ENCODE peak calls at places on chromosomes 2 and 18, in six cellular contexts. E is ureter; G is H7; O is stimulated activated CD4-positive, alpha-beta T cell treated with anti-CD3 and anti-CD28 coated beads, Interleukin-2, amount 100 ng/mL, for 48 hours; Q is colonic mucosa; C is activated effector memory CD4-positive, alpha-beta T cell treated with Interleukin-2 at 50 U/mL for 16 hours. N is an unnamed sample.

GRCh38 chr2:9809064-9809356 is 34.3 kb upstream of the TAF1B start:
- DNase-seq in E (peak), G (no peak), O (no peak), Q (peak), C (no peak), N (peak)

GRCh38 chr2:57343391-57344006 is 703.1 kb upstream of the VRK2 start:
- DNase-seq in E (no peak), G (no peak), O (no peak), Q (no peak), C (no peak), N (no peak)

GRCh38 chr2:20487392-20488135 is 40.7 kb downstream of the RHOB start:
- DNase-seq in E (no peak), G (peak), O (no peak), Q (no peak), C (no peak), N (no peak)

GRCh38 chr2:237697586-237698337 is 70.4 kb downstream of the LRRFIP1 start:
- DNase-seq in E (no peak), G (no peak), O (no peak), Q (no peak), C (no peak), N (no peak)

GRCh38 chr2:201320701-201321100 is 36.4 kb downstream of the FLACC1 start:
- DNase-seq in E (no peak), G (no peak), O (no peak), Q (no peak), C (no peak), N (no peak)

GRCh38 chr2:120140866-120141265 is 82.3 kb downstream of the TMEM185B start:
- DNase-seq in E (no peak), G (no peak), O (no peak), Q (no peak), C (no peak), N (no peak)

GRCh38 chr2:187842978-187843847 is 289.0 kb upstream of the TFPI start:
- DNase-seq in E (no peak), G (peak), O (no peak), Q (no peak), C (no peak), N (peak)

GRCh38 chr2:119263656-119264055 is 40.0 kb downstream of the STEAP3 start:
- DNase-seq in E (no peak), G (peak), O (no peak), Q (no peak), C (no peak), N (no peak)

GRCh38 chr2:204160991-204161390 is 224.4 kb downstream of the ICOS start:
- DNase-seq in E (no peak), G (no peak), O (no peak), Q (no peak), C (no peak), N (no peak)

GRCh38 chr2:230896346-230897115 is 28.5 kb downstream of the GPR55 start:
- DNase-seq in E (peak), G (no peak), O (no peak), Q (peak), C (no peak), N (no peak)

GRCh38 chr18:75110846-75111415 is 98.0 kb downstream of the PTGR3 start:
- DNase-seq in E (no peak), G (peak), O (no peak), Q (no peak), C (no peak), N (no peak)

GRCh38 chr2:109736177-109736827 is 57.8 kb upstream of the RGPD5 start:
- DNase-seq in E (peak), G (peak), O (no peak), Q (peak), C (no peak), N (peak)

GRCh38 chr2:61959381-61960293 is 54.2 kb downstream of the COMMD1 start:
- DNase-seq in E (no peak), G (no peak), O (no peak), Q (peak), C (no peak), N (no peak)

GRCh38 chr2:85308951-85309555 is 18.7 kb downstream of the TGOLN2 start:
- DNase-seq in E (peak), G (no peak), O (no peak), Q (peak), C (no peak), N (no peak)

GRCh38 chr18:50806208-50806616 is 13.6 kb downstream of the MRO start:
- DNase-seq in E (no peak), G (no peak), O (no peak), Q (no peak), C (no peak), N (no peak)

GRCh38 chr2:71336384-71336783 is 4.8 kb downstream of the ZNF638 start:
- DNase-seq in E (no peak), G (no peak), O (no peak), Q (no peak), C (no peak), N (no peak)

GRCh38 chr18:66993492-66993891 is 389.6 kb upstream of the CDH19 start:
- DNase-seq in E (no peak), G (no peak), O (no peak), Q (no peak), C (no peak), N (no peak)

GRCh38 chr2:45331034-45331786 is 279.9 kb downstream of the SRBD1 start:
- DNase-seq in E (no peak), G (no peak), O (no peak), Q (no peak), C (no peak), N (no peak)

GRCh38 chr2:191374366-191374765 is 129.2 kb downstream of the MYO1B start:
- DNase-seq in E (no peak), G (no peak), O (no peak), Q (no peak), C (no peak), N (no peak)

GRCh38 chr2:232142049-232142448 is 180.5 kb downstream of the DIS3L2 start:
- DNase-seq in E (no peak), G (peak), O (peak), Q (no peak), C (no peak), N (peak)

GRCh38 chr2:188473306-188473705 is 181.6 kb downstream of the GULP1 start:
- DNase-seq in E (no peak), G (no peak), O (no peak), Q (no peak), C (no peak), N (no peak)

GRCh38 chr2:34001557-34001956 is 402.5 kb upstream of the FAM98A start:
- DNase-seq in E (no peak), G (no peak), O (no peak), Q (no peak), C (no peak), N (no peak)

GRCh38 chr2:177549171-177549570 is 156.6 kb downstream of the AGPS start:
- DNase-seq in E (no peak), G (no peak), O (no peak), Q (no peak), C (no peak), N (no peak)

GRCh38 chr2:148876190-148876588 is 1.2 kb downstream of the KIF5C start:
- DNase-seq in E (no peak), G (peak), O (no peak), Q (no peak), C (peak), N (peak)

GRCh38 chr18:9337875-9338274 is 3.3 kb downstream of the TWSG1 start:
- DNase-seq in E (no peak), G (no peak), O (no peak), Q (no peak), C (no peak), N (peak)

GRCh38 chr2:213640742-213641425 is 356.6 kb downstream of the SPAG16 start:
- DNase-seq in E (peak), G (no peak), O (no peak), Q (no peak), C (no peak), N (no peak)